ENCODE peak calls at places on chromosomes 6 and 20, in four cellular contexts. C is lower leg skin, F is PC-9, T is HepG2. X is an unnamed sample.

GRCh38 chr6:162385980-162386379 is 341.6 kb downstream of the PRKN start:
- DNase-seq in C (no peak), T (no peak), F (no peak), X (peak)

GRCh38 chr6:99819853-99820252 is 174.2 kb downstream of the MCHR2 start:
- DNase-seq in T (no peak), C (no peak), F (no peak), X (no peak)

GRCh38 chr6:42125231-42125630 is 17.2 kb downstream of the C6orf132 start:
- DNase-seq in C (no peak), T (no peak), F (no peak), X (no peak)

GRCh38 chr6:25889877-25890853 is 16.1 kb upstream of the SLC17A3 start:
- DNase-seq in F (peak), T (peak), C (no peak), X (peak)

GRCh38 chr20:16013631-16014030 is 559.6 kb downstream of the KIF16B start:
- DNase-seq in C (no peak), F (no peak), T (no peak), X (no peak)

GRCh38 chr6:72524011-72524645 is 97.7 kb upstream of the KCNQ5 start:
- DNase-seq in C (no peak), T (no peak), F (no peak), X (no peak)

GRCh38 chr6:11374036-11375010 is 141.9 kb upstream of the NEDD9 start:
- DNase-seq in T (peak), C (no peak), F (no peak), X (no peak)

GRCh38 chr20:44714102-44714700 is 968 bp upstream of the CCN5 start:
- DNase-seq in F (no peak), T (no peak), C (no peak), X (no peak)

GRCh38 chr20:49179368-49180277 is 8.5 kb downstream of the STAU1 start:
- DNase-seq in T (peak), C (no peak), F (peak), X (no peak)

GRCh38 chr6:26051683-26052310 is 35.4 kb upstream of the HFE start:
- DNase-seq in C (no peak), T (no peak), F (peak), X (no peak)

GRCh38 chr6:43768983-43769525 is 957 bp upstream of the VEGFA start:
- DNase-seq in C (no peak), T (no peak), F (no peak), X (peak)

GRCh38 chr6:34985236-34985635 is 96.2 kb downstream of the ANKS1A start:
- DNase-seq in F (no peak), T (no peak), C (no peak), X (no peak)

GRCh38 chr6:34984416-34984815 is 95.4 kb downstream of the ANKS1A start:
- DNase-seq in T (no peak), F (no peak), C (no peak), X (no peak)

GRCh38 chr6:34981951-34982350 is 92.9 kb downstream of the ANKS1A start:
- DNase-seq in C (no peak), F (no peak), T (no peak), X (peak)

GRCh38 chr6:34979994-34980393 is 90.9 kb downstream of the ANKS1A start:
- DNase-seq in T (no peak), C (no peak), F (no peak), X (no peak)

DNA sequence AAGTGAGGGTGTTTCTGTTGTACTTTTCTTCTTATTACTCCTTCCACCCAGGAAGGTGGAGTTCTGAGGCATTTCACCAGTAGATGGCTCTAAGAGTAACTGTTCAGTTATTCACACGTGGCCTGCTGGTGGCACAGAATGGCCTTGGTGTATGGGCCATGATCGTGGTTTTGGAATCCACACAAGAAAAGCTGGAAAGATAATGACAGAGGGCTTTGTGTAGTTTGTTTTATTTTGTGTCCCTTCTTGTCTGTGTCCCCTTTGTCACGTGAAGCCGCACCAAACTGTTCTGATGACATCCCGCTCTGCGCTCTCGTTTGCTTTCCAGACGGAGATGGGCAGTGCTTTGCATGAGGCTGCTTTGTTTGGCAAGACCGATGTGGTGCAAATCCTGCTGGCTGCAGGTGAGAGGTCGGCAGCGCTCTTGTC is 93.4 kb downstream of the ANKS1A start:
- DNase-seq in F (no peak), C (no peak), T (peak), X (peak)
- TF ChIP-seq CTCF in F (peak), C (no peak), T (peak), X (peak)

GRCh38 chr6:125346926-125347563 is 45.3 kb upstream of the HDDC2 start:
- DNase-seq in T (no peak), F (no peak), C (no peak), X (no peak)

GRCh38 chr6:125341460-125341859 is 39.7 kb upstream of the HDDC2 start:
- DNase-seq in F (no peak), T (no peak), C (no peak), X (no peak)

GRCh38 chr6:125340946-125341345 is 39.2 kb upstream of the HDDC2 start:
- DNase-seq in C (no peak), T (no peak), F (no peak), X (no peak)

GRCh38 chr6:125346143-125346925 is 44.6 kb upstream of the HDDC2 start:
- DNase-seq in C (no peak), T (no peak), F (no peak), X (no peak)
- H3K4me3 ChIP-seq in C (no peak), T (no peak), F (no peak), X (no peak)

GRCh38 chr6:70955441-70956190 is 1.2 kb downstream of the B3GAT2 start:
- DNase-seq in F (no peak), T (peak), C (peak), X (peak)
- TF ChIP-seq CTCF in F (peak), T (peak), C (no peak), X (peak)

DNA sequence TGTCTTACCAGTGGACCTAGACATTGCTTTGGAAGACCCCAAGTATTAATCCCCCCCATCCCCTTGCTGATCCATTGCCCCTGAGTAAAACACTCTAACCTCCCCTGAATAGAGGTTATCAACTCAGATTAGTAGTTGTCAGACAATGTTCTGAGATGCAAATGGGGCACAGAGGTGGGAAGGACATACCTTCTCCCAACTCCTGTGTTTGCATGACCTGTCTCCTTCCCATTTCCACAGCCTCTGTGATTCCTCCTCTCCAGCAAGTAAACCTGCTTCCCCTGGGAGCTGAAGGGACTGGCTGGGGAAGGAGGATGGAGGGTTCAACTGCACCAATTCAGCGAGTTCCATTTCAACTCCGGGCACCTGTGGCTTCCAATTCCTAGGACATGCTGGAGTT is 199.8 kb upstream of the SASH1 start:
- DNase-seq in T (no peak), F (no peak), C (no peak), X (no peak)
- H3K4me3 ChIP-seq in T (no peak), F (no peak), C (no peak), X (no peak)

GRCh38 chr6:35622283-35622682 is 66.4 kb downstream of the FKBP5 start:
- DNase-seq in C (no peak), F (no peak), T (no peak), X (no peak)

GRCh38 chr6:35629876-35630378 is 58.8 kb downstream of the FKBP5 start:
- DNase-seq in F (no peak), T (no peak), C (no peak), X (no peak)

GRCh38 chr6:35620706-35621105 is 68.0 kb downstream of the FKBP5 start:
- DNase-seq in C (no peak), T (no peak), F (no peak), X (no peak)

GRCh38 chr6:35624341-35625070 is 64.2 kb downstream of the FKBP5 start:
- DNase-seq in F (peak), C (no peak), T (peak), X (peak)
- TF ChIP-seq CTCF in F (peak), C (no peak), T (peak), X (peak)

GRCh38 chr6:147449405-147450161 is 58.9 kb upstream of the SAMD5 start:
- DNase-seq in T (no peak), F (no peak), C (no peak), X (no peak)

GRCh38 chr6:147448775-147449174 is 59.7 kb upstream of the SAMD5 start:
- DNase-seq in C (no peak), T (no peak), F (no peak), X (no peak)

GRCh38 chr6:147448212-147448611 is 60.3 kb upstream of the SAMD5 start:
- DNase-seq in C (no peak), F (no peak), T (no peak), X (no peak)
- H3K4me3 ChIP-seq in C (no peak), F (peak), T (no peak), X (no peak)

DNA sequence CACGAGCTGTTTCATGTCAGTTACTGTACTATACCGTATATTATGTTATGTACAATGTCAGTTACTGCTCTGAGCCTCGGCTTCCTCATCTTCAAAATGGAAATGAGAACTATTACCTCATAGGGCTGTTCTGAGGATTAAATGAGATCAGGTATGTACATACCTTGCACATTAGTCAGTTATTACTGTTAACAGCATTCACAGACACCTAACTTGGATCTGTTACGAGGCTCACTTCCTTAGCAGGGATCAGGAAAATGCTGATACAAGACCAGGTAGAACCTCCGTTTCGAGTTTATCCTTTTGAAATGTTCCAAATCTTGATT is 69.7 kb upstream of the TBC1D7 start:
- DNase-seq in C (no peak), T (no peak), F (peak), X (no peak)
- TF ChIP-seq CTCF in C (no peak), T (no peak), F (no peak), X (no peak)

DNA sequence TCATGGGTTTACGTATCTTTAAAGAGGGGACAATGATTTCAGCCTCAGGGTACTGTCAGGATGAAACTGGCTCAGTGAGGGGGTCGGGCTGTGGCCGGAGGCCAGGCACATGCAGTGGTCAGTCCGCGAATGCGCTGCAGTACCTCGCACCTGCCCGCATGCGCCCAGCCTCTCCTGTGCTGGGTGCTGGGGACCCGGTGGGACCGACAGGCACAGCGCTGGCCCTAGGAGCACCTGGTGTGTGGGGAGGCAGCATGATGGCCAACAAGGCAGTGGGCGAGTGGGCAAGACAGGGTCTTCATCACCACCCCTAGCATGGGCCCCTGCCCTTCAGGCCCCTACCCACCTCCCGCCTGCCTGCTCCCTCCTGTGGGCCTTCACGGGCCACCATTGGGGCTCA is 970 bp upstream of the CABLES2 start:
- DNase-seq in C (no peak), F (no peak), T (no peak), X (no peak)
- H3K4me3 ChIP-seq in C (no peak), F (no peak), T (no peak), X (no peak)

GRCh38 chr6:5260661-5261544 is at the start of the genes FARS2 and LYRM4:
- DNase-seq in F (peak), C (peak), T (peak), X (peak)
- TF ChIP-seq CTCF in F (no peak), C (no peak), T (peak), X (peak)

GRCh38 chr6:137708481-137708880 is 158.6 kb upstream of the TNFAIP3 start:
- DNase-seq in C (no peak), T (no peak), F (no peak), X (no peak)
- H3K4me3 ChIP-seq in C (no peak), T (no peak), F (peak), X (no peak)